ENCODE peak calls at places on chromosomes 12 and 14, in eight cellular contexts. T, V, R, F, E, G, U and X are unnamed samples.

GRCh38 chr12:65608319-65608916 is 215.9 kb upstream of the HMGA2 start:
- DNase-seq in F (no peak), E (no peak), V (no peak), T (peak), G (no peak), U (no peak), R (no peak), X (no peak)

GRCh38 chr12:2876431-2877046 is 435 bp downstream of the FOXM1 start:
- DNase-seq in T (no peak), U (no peak), G (peak), V (no peak), F (no peak), E (peak), R (no peak), X (peak)

GRCh38 chr14:82146846-82147245 is 613.2 kb upstream of the SEL1L start:
- DNase-seq in F (no peak), R (no peak), V (no peak), G (no peak), U (no peak), T (no peak), E (no peak), X (no peak)

GRCh38 chr12:50058743-50059312 is 1.4 kb downstream of the ASIC1 start:
- DNase-seq in T (no peak), U (no peak), V (no peak), R (no peak), E (no peak), F (peak), G (no peak), X (no peak)

GRCh38 chr12:50257226-50258166 is 25.8 kb downstream of the LIMA1 start:
- DNase-seq in F (no peak), R (no peak), E (peak), G (peak), U (no peak), T (peak), V (no peak), X (peak)

GRCh38 chr14:99671230-99672224 is 12.6 kb upstream of the CYP46A1 start:
- DNase-seq in F (no peak), G (no peak), E (no peak), R (no peak), U (no peak), V (no peak), T (no peak), X (no peak)

GRCh38 chr12:125023065-125023464 is 29.6 kb downstream of the BRI3BP start:
- DNase-seq in T (no peak), V (no peak), G (no peak), R (no peak), E (no peak), F (no peak), U (no peak), X (no peak)

GRCh38 chr12:25054783-25055144 is 105.9 kb upstream of the BCAT1 start:
- DNase-seq in F (no peak), V (no peak), G (no peak), R (no peak), U (no peak), T (peak), E (no peak), X (peak)

GRCh38 chr12:51388066-51388799 is 3.0 kb downstream of the GALNT6 start:
- DNase-seq in G (peak), V (no peak), T (peak), F (no peak), U (no peak), E (peak), R (no peak), X (peak)

GRCh38 chr14:68491793-68492192 is 301.1 kb downstream of the ZFP36L1 start:
- DNase-seq in G (no peak), U (no peak), E (no peak), F (no peak), R (no peak), T (no peak), V (no peak), X (peak)

GRCh38 chr12:114667669-114668150 is 16.3 kb downstream of the TBX3 start:
- DNase-seq in G (no peak), E (no peak), U (no peak), F (no peak), R (no peak), V (no peak), T (no peak), X (no peak)

DNA sequence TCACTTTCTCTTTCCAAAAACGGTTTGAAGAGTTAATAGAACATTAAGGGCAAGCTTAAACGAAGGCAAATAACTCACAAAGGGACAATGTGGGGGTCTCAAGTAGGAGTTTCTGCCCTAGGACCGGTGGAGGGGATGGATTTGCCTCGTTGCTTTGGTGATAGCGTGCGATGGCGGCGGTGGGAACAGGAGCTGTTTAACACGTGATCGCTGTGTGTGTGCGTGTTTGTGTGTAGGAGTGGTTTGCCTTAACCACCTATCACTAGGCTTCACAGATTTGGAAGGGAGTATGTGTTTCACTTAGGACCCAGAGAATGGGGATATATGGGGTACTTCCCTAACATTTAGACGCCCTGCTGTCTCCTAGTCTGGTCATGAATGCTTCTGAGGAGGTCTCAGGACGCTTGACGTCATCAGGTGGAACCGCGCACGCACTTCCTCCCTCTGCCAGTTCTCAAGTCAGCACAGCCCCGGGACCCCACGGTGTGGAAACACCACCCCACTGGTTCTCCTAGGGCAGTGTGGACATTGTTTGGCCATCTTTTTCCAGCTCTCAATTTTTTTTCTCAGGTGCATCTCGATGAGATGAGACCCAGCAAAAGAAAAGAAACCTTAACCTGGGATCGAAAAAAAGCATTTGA is 231.2 kb downstream of the ATP23 start:
- DNase-seq in V (no peak), T (no peak), E (no peak), G (no peak), F (no peak), R (no peak), U (no peak), X (no peak)
- TF ChIP-seq CTCF in V (no peak), T (no peak), E (no peak), G (no peak), F (no peak), R (no peak), U (no peak), X (no peak)

GRCh38 chr14:63295991-63296630 is 22.6 kb downstream of the GPHB5 start:
- DNase-seq in G (no peak), R (no peak), T (peak), F (no peak), E (no peak), U (no peak), V (no peak), X (peak)
- H3K4me3 ChIP-seq in G (no peak), R (peak), T (no peak), F (no peak), E (no peak), U (no peak), V (no peak), X (peak)

GRCh38 chr12:22781339-22781738 is 156.4 kb downstream of the ETNK1 start:
- DNase-seq in G (no peak), U (no peak), F (no peak), T (no peak), E (no peak), V (no peak), R (no peak), X (no peak)
- TF ChIP-seq CTCF in G (no peak), U (no peak), F (no peak), T (no peak), E (no peak), V (no peak), R (no peak), X (no peak)

DNA sequence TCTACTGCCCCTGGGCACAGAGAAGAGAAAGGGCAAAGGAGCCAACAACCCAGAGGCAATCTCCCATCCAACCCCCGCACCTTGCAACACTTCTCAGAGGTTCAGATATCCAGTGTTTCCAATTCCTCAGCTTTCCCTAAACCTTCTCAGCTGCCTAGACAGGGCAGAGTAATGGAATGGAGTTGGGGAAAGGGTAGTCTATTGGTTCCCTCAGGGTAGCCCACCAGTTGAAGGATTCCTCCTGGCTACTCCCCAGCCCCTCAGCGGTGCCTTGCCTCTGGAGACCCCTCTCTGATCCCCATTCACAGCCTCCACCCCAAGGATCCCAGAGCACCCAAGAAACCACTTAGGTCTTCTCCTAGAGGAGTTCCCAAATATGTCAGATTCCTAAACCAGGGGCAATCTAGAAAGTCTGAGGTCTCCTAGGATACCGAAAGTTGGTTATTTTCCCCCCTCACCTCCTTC is 516 bp downstream of the NFE2 start:
- DNase-seq in E (no peak), G (no peak), T (no peak), F (no peak), R (no peak), U (no peak), V (no peak), X (no peak)
- H3K4me3 ChIP-seq in E (peak), G (no peak), T (no peak), F (peak), R (peak), U (no peak), V (peak), X (no peak)

GRCh38 chr14:54593860-54594259 is 26.9 kb downstream of the SAMD4A start:
- DNase-seq in R (no peak), T (peak), G (peak), V (no peak), E (no peak), F (no peak), U (no peak), X (no peak)
- TF ChIP-seq CTCF in R (no peak), T (no peak), G (no peak), V (no peak), E (no peak), F (no peak), U (no peak), X (no peak)

GRCh38 chr14:92510972-92511371 is 2.6 kb upstream of the RIN3 start:
- DNase-seq in U (no peak), R (no peak), F (no peak), V (no peak), T (no peak), E (peak), G (no peak), X (no peak)

GRCh38 chr14:92511472-92512247 is 1.9 kb upstream of the RIN3 start:
- DNase-seq in F (no peak), E (peak), U (peak), R (no peak), V (no peak), G (peak), T (peak), X (no peak)

GRCh38 chr14:92513966-92514843 is 624 bp downstream of the RIN3 start:
- DNase-seq in U (no peak), E (peak), R (no peak), T (peak), V (no peak), G (no peak), F (peak), X (peak)

GRCh38 chr14:92513204-92513965 is at the start of gene RIN3:
- DNase-seq in F (peak), E (peak), R (peak), T (peak), U (peak), V (no peak), G (peak), X (peak)

GRCh38 chr14:92512807-92513203 is 776 bp upstream of the RIN3 start:
- DNase-seq in G (no peak), V (no peak), U (no peak), E (no peak), T (no peak), R (no peak), F (no peak), X (no peak)
- H3K4me3 ChIP-seq in G (peak), V (peak), U (peak), E (peak), T (peak), R (peak), F (peak), X (peak)